ENCODE peak calls at places on chromosomes 1 and 21, in ten cellular contexts. T is activated T-helper 1 cell treated with Interleukin-2 at 50 U/mL for 16 hours; H is stimulated activated CD8-positive, alpha-beta memory T cell treated with anti-CD3 and anti-CD28 coated beads, Interleukin-4, amount 100 ng/mL, for 24 hours; Q is activated CD8-positive, alpha-beta memory T cell treated with anti-CD3 and anti-CD28 coated beads for 24 hours; J is amniotic stem cell; G is NCI-H774; N is occipital lobe; V is pons; M is AG08395; X is T-helper 17 cell. B is an unnamed sample.

GRCh38 chr1:109438798-109439297 is 12.6 kb upstream of the PSMA5 start:
- DNase-seq in T (no peak), H (no peak), Q (no peak), J (peak), G (no peak), N (no peak), V (no peak), M (peak), X (no peak), B (peak)

GRCh38 chr1:32031578-32032286 is 18.1 kb downstream of the KHDRBS1 start:
- DNase-seq in T (no peak), H (no peak), Q (no peak), J (peak), G (no peak), N (no peak), V (no peak), M (peak), X (no peak), B (no peak)

GRCh38 chr1:67463298-67463960 is 33.2 kb upstream of the SERBP1 start:
- DNase-seq in T (no peak), H (no peak), Q (no peak), J (no peak), G (peak), N (peak), V (no peak), M (no peak), X (no peak), B (peak)

GRCh38 chr1:8571200-8571984 is 246.0 kb downstream of the RERE start:
- DNase-seq in T (no peak), H (no peak), Q (no peak), J (no peak), G (peak), N (no peak), V (no peak), M (peak), X (no peak), B (peak)

GRCh38 chr1:160205974-160206369 is 788 bp downstream of the PEA15 start:
- DNase-seq in T (peak), H (peak), Q (peak), J (peak), G (no peak), N (peak), V (peak), M (peak), X (no peak), B (peak)

GRCh38 chr1:7558921-7559869 is 211.9 kb upstream of the VAMP3 start:
- DNase-seq in T (no peak), H (no peak), Q (no peak), J (no peak), G (no peak), N (no peak), V (no peak), M (no peak), X (no peak), B (no peak)

GRCh38 chr1:44212355-44213221 is 683 bp upstream of the DMAP1 start:
- DNase-seq in T (peak), H (no peak), Q (peak), J (no peak), G (no peak), N (no peak), V (no peak), M (no peak), X (no peak), B (no peak)

GRCh38 chr1:38246955-38247952 is 200.7 kb upstream of the POU3F1 start:
- DNase-seq in T (no peak), H (no peak), Q (no peak), J (no peak), G (peak), N (no peak), V (no peak), M (peak), X (no peak), B (peak)

GRCh38 chr1:233549404-233549803 is 64.5 kb upstream of the KCNK1 start:
- DNase-seq in T (no peak), H (no peak), Q (no peak), J (no peak), G (no peak), N (no peak), V (no peak), M (no peak), X (no peak), B (no peak)

GRCh38 chr1:234776256-234776874 is 166.4 kb upstream of the IRF2BP2 start:
- DNase-seq in T (no peak), H (no peak), Q (peak), J (no peak), G (no peak), N (no peak), V (no peak), M (no peak), X (no peak), B (peak)

GRCh38 chr1:21631944-21632887 is 36.9 kb downstream of the RAP1GAP start:
- DNase-seq in T (no peak), H (no peak), Q (no peak), J (no peak), G (no peak), N (no peak), V (no peak), M (no peak), X (no peak), B (no peak)

GRCh38 chr1:1757422-1758058 is 20.7 kb downstream of the NADK start:
- DNase-seq in T (no peak), H (no peak), Q (no peak), J (no peak), G (no peak), N (no peak), V (no peak), M (no peak), X (no peak), B (no peak)

GRCh38 chr21:42781981-42782722 is 97.2 kb downstream of the WDR4 start:
- DNase-seq in T (no peak), H (no peak), Q (no peak), J (no peak), G (no peak), N (no peak), V (no peak), M (no peak), X (no peak), B (no peak)

GRCh38 chr1:201647722-201648065 is 108.8 kb downstream of the NAV1 start:
- DNase-seq in T (no peak), H (no peak), Q (no peak), J (no peak), G (no peak), N (no peak), V (no peak), M (no peak), X (no peak), B (no peak)

GRCh38 chr1:5494518-5494917 is 497.7 kb downstream of the NPHP4 start:
- DNase-seq in T (no peak), H (no peak), Q (no peak), J (no peak), G (no peak), N (no peak), V (peak), M (no peak), X (no peak), B (no peak)

GRCh38 chr1:156781585-156782186 is 14.4 kb downstream of the PRCC start:
- DNase-seq in T (no peak), H (no peak), Q (no peak), J (no peak), G (no peak), N (no peak), V (no peak), M (peak), X (no peak), B (no peak)

GRCh38 chr1:29962356-29962755 is 726.0 kb downstream of the PTPRU start:
- DNase-seq in T (no peak), H (no peak), Q (no peak), J (no peak), G (no peak), N (no peak), V (no peak), M (no peak), X (no peak), B (no peak)

GRCh38 chr1:150922519-150922975 is 3.6 kb upstream of the SETDB1 start:
- DNase-seq in T (peak), H (peak), Q (peak), J (peak), G (peak), N (peak), V (peak), M (peak), X (peak), B (peak)

GRCh38 chr1:45522324-45523104 is 830 bp upstream of the PRDX1 start:
- DNase-seq in T (no peak), H (no peak), Q (no peak), J (no peak), G (peak), N (no peak), V (no peak), M (peak), X (no peak), B (no peak)

GRCh38 chr1:37809942-37810341 is 1.9 kb upstream of the YRDC start:
- DNase-seq in T (no peak), H (no peak), Q (no peak), J (no peak), G (no peak), N (no peak), V (no peak), M (no peak), X (no peak), B (no peak)

GRCh38 chr1:70222716-70223235 is 1.6 kb downstream of the SRSF11 start:
- DNase-seq in T (no peak), H (no peak), Q (no peak), J (no peak), G (no peak), N (no peak), V (no peak), M (no peak), X (no peak), B (no peak)

GRCh38 chr1:39076127-39076798 is 50.1 kb downstream of the NDUFS5 start:
- DNase-seq in T (no peak), H (no peak), Q (no peak), J (no peak), G (no peak), N (no peak), V (peak), M (peak), X (no peak), B (no peak)

GRCh38 chr1:93967276-93967675 is 58.0 kb upstream of the GCLM start:
- DNase-seq in T (no peak), H (no peak), Q (no peak), J (no peak), G (no peak), N (no peak), V (no peak), M (no peak), X (no peak), B (peak)

GRCh38 chr1:175933801-175934200 is 190.4 kb upstream of the TNR start:
- DNase-seq in T (no peak), H (no peak), Q (no peak), J (no peak), G (no peak), N (no peak), V (no peak), M (peak), X (no peak), B (no peak)